ENCODE peak calls at places on chromosomes 4 and X, in seven cellular contexts. P is H9, Z is neuronal stem cell, H is IMR-90, J is mesenchymal stem cell, G is trophoblast cell, O is H1. B is an unnamed sample.
A peak's percentile ranks its signal among the peaks of the same experiment; 100 is the strongest.

GRCh38 chr4:2908686-2909085 is 54.5 kb downstream of the NOP14 start:
- DNase-seq in P (no peak), Z (no peak), G (no peak), J (no peak), O (no peak), H (no peak), B (no peak)

GRCh38 chr4:175282407-175282806 is 364.2 kb downstream of the ADAM29 start:
- DNase-seq in P (no peak), H (peak; percentile 18), J (no peak), G (no peak), Z (no peak), O (no peak), B (no peak)

GRCh38 chr4:94895081-94895480 is 137.3 kb downstream of the BMPR1B start:
- DNase-seq in P (no peak), O (no peak), G (no peak), H (peak; percentile 67), Z (no peak), J (peak; percentile 52), B (no peak)

GRCh38 chr4:173214661-173215060 is 46.0 kb downstream of the GALNT7 start:
- DNase-seq in Z (no peak), G (no peak), J (no peak), O (no peak), P (no peak), H (peak; percentile 17), B (no peak)

GRCh38 chrX:36978886-36979285 is 29.3 kb upstream of the FAM47C start:
- DNase-seq in G (no peak), P (no peak), Z (no peak), H (peak; percentile 1), J (no peak), O (no peak), B (no peak)

GRCh38 chrX:24696241-24696640 is 2.5 kb downstream of the POLA1 start:
- DNase-seq in J (no peak), G (peak; percentile 20), Z (no peak), P (no peak), O (no peak), H (no peak), B (no peak)

GRCh38 chrX:119880076-119880475 is 8.4 kb downstream of the NDUFA1 start:
- DNase-seq in J (no peak), H (no peak), G (no peak), O (no peak), Z (no peak), P (no peak), B (no peak)

GRCh38 chrX:141638601-141639000 is 49.1 kb downstream of the SPANXA2 start:
- DNase-seq in Z (no peak), J (no peak), H (no peak), P (peak; percentile 25), O (no peak), G (no peak), B (peak; percentile 21)

GRCh38 chr4:144421839-144422565 is 224.0 kb upstream of the HHIP start:
- DNase-seq in P (no peak), Z (peak; percentile 5), J (no peak), H (no peak), G (no peak), O (no peak), B (peak; percentile 28)

GRCh38 chrX:140141444-140142029 is 176.2 kb upstream of the CXorf66 start:
- DNase-seq in Z (peak; percentile 43), P (no peak), H (peak; percentile 31), G (no peak), O (no peak), J (peak; percentile 9), B (peak; percentile 16)

GRCh38 chr4:54723786-54724185 is 66.0 kb downstream of the KIT start:
- DNase-seq in O (no peak), Z (no peak), H (no peak), G (no peak), P (no peak), J (no peak), B (no peak)

DNA sequence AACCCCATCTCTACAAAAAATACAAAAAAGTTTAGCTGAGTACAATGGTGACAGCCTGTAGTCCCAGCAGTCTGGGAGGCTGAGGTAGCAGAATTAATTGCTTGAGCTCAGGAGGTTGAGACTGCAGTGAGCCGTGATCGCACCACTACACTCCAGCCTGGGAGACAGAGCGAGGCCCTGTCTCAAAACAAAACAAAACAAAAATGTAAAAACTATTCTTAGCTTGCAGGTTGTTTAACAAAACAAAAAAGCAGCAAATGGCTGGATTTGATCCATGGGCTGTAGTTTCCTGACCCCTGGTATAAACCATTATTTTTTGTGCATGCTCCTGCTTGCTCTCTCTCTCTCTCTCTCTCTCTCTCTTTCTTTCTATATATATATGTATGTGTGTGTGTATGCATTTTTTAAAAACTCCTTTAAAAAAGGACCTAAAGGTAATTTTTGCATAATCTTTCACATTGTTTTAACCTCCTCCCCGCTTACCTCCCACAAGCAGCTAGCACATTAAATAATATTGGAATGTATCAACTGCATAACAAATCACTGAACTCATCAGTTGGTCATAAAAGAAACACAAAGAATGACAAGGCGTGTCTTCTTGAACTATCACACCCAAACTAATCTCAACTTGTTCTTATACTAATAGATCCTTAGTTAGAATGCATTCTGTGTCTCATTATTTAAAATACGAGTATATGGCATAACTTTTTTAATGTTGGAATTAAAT is 4.8 kb downstream of the AREG start:
- DNase-seq in P (no peak), H (peak; percentile 10), Z (no peak), J (no peak), O (no peak), G (no peak), B (no peak)
- H3K18ac ChIP-seq in P (no peak overlapping the region), H (no peak overlapping the region), Z (no peak overlapping the region), J (no peak overlapping the region), O (no peak overlapping the region), G (no peak overlapping the region), B (no peak overlapping the region)

DNA sequence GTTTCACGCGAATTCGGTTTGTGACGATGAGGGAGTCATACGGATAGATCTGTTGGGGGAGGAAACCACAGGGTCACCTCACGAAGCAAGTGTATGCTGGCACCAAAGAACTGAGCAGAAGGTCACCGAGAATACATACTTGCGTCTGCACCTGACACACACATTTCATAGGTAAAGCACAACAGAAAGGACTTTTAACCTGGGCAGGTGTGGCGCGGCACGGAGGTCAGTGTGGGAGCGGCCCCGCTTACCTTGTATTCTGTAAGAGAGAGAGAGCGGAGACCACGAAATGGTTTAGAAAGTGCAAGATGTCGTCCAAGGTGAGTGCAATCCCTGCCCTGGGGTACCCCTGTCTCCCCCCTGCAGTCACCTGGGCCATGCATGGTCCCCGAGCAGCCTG is 43.6 kb upstream of the AFAP1 start:
- DNase-seq in H (no peak), P (no peak), J (no peak), O (no peak), Z (no peak), G (no peak), B (no peak)
- H3K4me2 ChIP-seq in H (no peak overlapping the region), P (no peak overlapping the region), J (no peak overlapping the region), O (no peak overlapping the region), Z (no peak overlapping the region), G (no peak overlapping the region), B (no peak overlapping the region)

GRCh38 chr4:109077486-109077885 is 225.0 kb downstream of the COL25A1 start:
- DNase-seq in Z (no peak), G (peak; percentile 77), O (no peak), J (peak; percentile 56), P (no peak), H (no peak), B (no peak)

GRCh38 chr4:109075617-109076016 is 226.8 kb downstream of the COL25A1 start:
- DNase-seq in J (no peak), P (no peak), O (no peak), Z (no peak), G (no peak), H (no peak), B (no peak)

GRCh38 chr4:109067509-109068205 is 234.8 kb downstream of the COL25A1 start:
- DNase-seq in G (no peak), O (no peak), J (peak; percentile 33), H (peak; percentile 68), P (no peak), Z (no peak), B (no peak)

GRCh38 chr4:109072595-109072994 is 229.9 kb downstream of the COL25A1 start:
- DNase-seq in P (no peak), G (peak; percentile 9), J (peak; percentile 86), H (peak; percentile 77), O (no peak), Z (no peak), B (no peak)
- H3K18ac ChIP-seq in P (no peak overlapping the region), G (no peak overlapping the region), J (no peak overlapping the region), H (no peak overlapping the region), O (no peak overlapping the region), Z (no peak overlapping the region), B (no peak overlapping the region)

GRCh38 chrX:145861818-145862217 is 44.2 kb downstream of the SLITRK2 start:
- DNase-seq in J (no peak), P (no peak), Z (no peak), G (no peak), H (no peak), O (no peak), B (no peak)

GRCh38 chrX:145853181-145853580 is 35.6 kb downstream of the SLITRK2 start:
- DNase-seq in O (no peak), P (no peak), G (no peak), H (no peak), Z (no peak), J (no peak), B (no peak)

DNA sequence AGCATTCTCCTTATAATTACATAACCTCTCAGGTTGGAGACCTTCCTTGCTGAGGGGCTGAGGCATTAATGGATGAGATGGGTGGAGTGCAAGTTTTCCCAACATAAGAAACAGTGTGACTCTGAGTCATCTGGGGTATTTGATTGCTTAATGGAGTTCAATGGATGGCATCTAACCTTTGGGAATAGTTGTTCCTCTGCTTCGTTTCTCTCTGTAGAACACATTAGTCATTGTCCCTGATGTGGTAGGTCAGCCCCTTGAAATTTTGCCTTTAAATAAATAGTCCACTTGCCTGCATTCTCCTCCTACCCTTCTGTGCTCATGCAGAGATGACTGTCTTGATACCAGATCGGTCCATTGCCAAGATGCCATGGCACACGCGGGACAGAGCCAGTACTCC is 38.6 kb downstream of the SLITRK2 start:
- DNase-seq in Z (no peak), O (no peak), J (no peak), G (no peak), P (no peak), H (no peak), B (no peak)
- H3K4me2 ChIP-seq in Z (no peak overlapping the region), O (no peak overlapping the region), J (no peak overlapping the region), G (no peak overlapping the region), P (no peak overlapping the region), H (no peak overlapping the region), B (no peak overlapping the region)

DNA sequence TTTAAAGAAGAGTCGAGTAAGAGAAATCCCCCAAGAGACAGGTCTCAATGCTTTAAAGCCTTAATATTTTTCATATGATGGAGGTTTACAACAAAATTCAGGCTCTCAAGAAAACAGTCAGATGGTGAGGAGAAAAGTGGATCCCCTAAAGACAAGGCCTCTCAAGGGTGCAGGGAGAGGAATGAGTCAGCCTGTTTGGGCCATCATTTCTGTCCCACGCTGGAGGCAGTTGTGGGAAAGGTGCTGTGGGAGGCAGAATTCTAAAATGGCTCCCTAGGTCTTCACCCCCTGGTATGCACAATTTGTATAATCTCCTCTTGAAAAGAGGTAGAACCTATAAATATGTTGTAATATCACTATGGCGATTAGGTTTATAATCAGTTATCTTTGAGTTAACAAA is 4.6 kb upstream of the TIFA start:
- DNase-seq in Z (no peak), H (no peak), O (no peak), G (no peak), J (no peak), P (no peak), B (no peak)
- H3K18ac ChIP-seq in Z (no peak overlapping the region), H (no peak overlapping the region), O (no peak overlapping the region), G (no peak overlapping the region), J (no peak overlapping the region), P (no peak overlapping the region), B (no peak overlapping the region)

B was measured in mesendoderm.